ENCODE peak calls at places on chromosomes 11 and 22, in ten cellular contexts. One of them, this sample, is unnamed. For H3K4me1, the result is how much of the 10 kb centered on the place peaks cover.

GRCh38 chr11:64419818-64420485 is 61.0 kb downstream of the RPS6KA4 start:
- DNase-seq in fibroblast of lung: peak
- DNase-seq in GM23248: peak
- DNase-seq in breast epithelium: no peak
- DNase-seq in kidney: peak
- DNase-seq in A549: no peak
- DNase-seq in colonic mucosa: no peak
- DNase-seq in IMR-90: no peak
- DNase-seq in pancreas: no peak
- DNase-seq in esophagus squamous epithelium: no peak
- DNase-seq in this sample: no peak

GRCh38 chr22:31446767-31447166 is 42.9 kb downstream of the EIF4ENIF1 start:
- DNase-seq in breast epithelium: no peak
- DNase-seq in esophagus squamous epithelium: no peak
- DNase-seq in A549: no peak
- DNase-seq in fibroblast of lung: no peak
- DNase-seq in pancreas: no peak
- DNase-seq in colonic mucosa: no peak
- DNase-seq in IMR-90: no peak
- DNase-seq in kidney: no peak
- DNase-seq in GM23248: no peak
- DNase-seq in this sample: no peak

GRCh38 chr11:111913997-111914396 is 1.5 kb downstream of the HSPB2 start:
- DNase-seq in GM23248: peak
- DNase-seq in esophagus squamous epithelium: no peak
- DNase-seq in pancreas: peak
- DNase-seq in A549: no peak
- DNase-seq in breast epithelium: peak
- DNase-seq in IMR-90: peak
- DNase-seq in fibroblast of lung: peak
- DNase-seq in kidney: peak
- DNase-seq in colonic mucosa: no peak
- DNase-seq in this sample: peak

GRCh38 chr22:37043828-37044538 is 7.6 kb upstream of the KCTD17 start:
- DNase-seq in GM23248: peak
- DNase-seq in A549: peak
- DNase-seq in pancreas: peak
- DNase-seq in kidney: peak
- DNase-seq in fibroblast of lung: peak
- DNase-seq in IMR-90: peak
- DNase-seq in colonic mucosa: peak
- DNase-seq in esophagus squamous epithelium: no peak
- DNase-seq in breast epithelium: peak
- DNase-seq in this sample: no peak

GRCh38 chr11:103541186-103541795 is 432.1 kb downstream of the DYNC2H1 start:
- DNase-seq in pancreas: no peak
- DNase-seq in kidney: no peak
- DNase-seq in A549: no peak
- DNase-seq in esophagus squamous epithelium: no peak
- DNase-seq in IMR-90: no peak
- DNase-seq in breast epithelium: no peak
- DNase-seq in fibroblast of lung: no peak
- DNase-seq in GM23248: no peak
- DNase-seq in colonic mucosa: no peak
- DNase-seq in this sample: no peak

GRCh38 chr11:44708523-44709280 is 18.1 kb upstream of the TSPAN18 start:
- DNase-seq in A549: no peak
- DNase-seq in breast epithelium: no peak
- DNase-seq in IMR-90: no peak
- DNase-seq in pancreas: no peak
- DNase-seq in GM23248: no peak
- DNase-seq in fibroblast of lung: peak
- DNase-seq in esophagus squamous epithelium: no peak
- DNase-seq in kidney: peak
- DNase-seq in colonic mucosa: no peak
- DNase-seq in this sample: no peak

GRCh38 chr11:78346799-78347198 is 70.8 kb downstream of the GAB2 start:
- DNase-seq in IMR-90: no peak
- DNase-seq in esophagus squamous epithelium: no peak
- DNase-seq in kidney: no peak
- DNase-seq in A549: no peak
- DNase-seq in breast epithelium: no peak
- DNase-seq in fibroblast of lung: no peak
- DNase-seq in colonic mucosa: no peak
- DNase-seq in GM23248: peak
- DNase-seq in pancreas: no peak
- DNase-seq in this sample: no peak

GRCh38 chr11:31102316-31102715 is 267.2 kb downstream of the DCDC1 start:
- DNase-seq in pancreas: no peak
- DNase-seq in colonic mucosa: no peak
- DNase-seq in IMR-90: no peak
- DNase-seq in GM23248: no peak
- DNase-seq in A549: no peak
- DNase-seq in fibroblast of lung: no peak
- DNase-seq in breast epithelium: no peak
- DNase-seq in esophagus squamous epithelium: no peak
- DNase-seq in kidney: no peak
- DNase-seq in this sample: no peak

GRCh38 chr11:71298761-71299181 is 46.4 kb upstream of the SHANK2 start:
- DNase-seq in esophagus squamous epithelium: no peak
- DNase-seq in fibroblast of lung: no peak
- DNase-seq in breast epithelium: peak
- DNase-seq in GM23248: no peak
- DNase-seq in IMR-90: no peak
- DNase-seq in colonic mucosa: peak
- DNase-seq in pancreas: no peak
- DNase-seq in kidney: no peak
- DNase-seq in A549: no peak
- DNase-seq in this sample: peak

GRCh38 chr11:76303399-76303798 is 77.5 kb downstream of the THAP12 start:
- DNase-seq in esophagus squamous epithelium: no peak
- DNase-seq in IMR-90: no peak
- DNase-seq in kidney: no peak
- DNase-seq in fibroblast of lung: no peak
- DNase-seq in A549: no peak
- DNase-seq in GM23248: no peak
- DNase-seq in breast epithelium: no peak
- DNase-seq in pancreas: no peak
- DNase-seq in colonic mucosa: no peak
- DNase-seq in this sample: no peak

GRCh38 chr11:110182886-110183285 is 89.7 kb downstream of the ZC3H12C start:
- DNase-seq in fibroblast of lung: peak
- DNase-seq in esophagus squamous epithelium: no peak
- DNase-seq in IMR-90: peak
- DNase-seq in A549: no peak
- DNase-seq in colonic mucosa: no peak
- DNase-seq in breast epithelium: no peak
- DNase-seq in GM23248: peak
- DNase-seq in kidney: no peak
- DNase-seq in pancreas: no peak
- DNase-seq in this sample: no peak

GRCh38 chr11:134393638-134394037 is 18.4 kb downstream of the B3GAT1 start:
- DNase-seq in breast epithelium: no peak
- DNase-seq in IMR-90: no peak
- DNase-seq in fibroblast of lung: no peak
- DNase-seq in kidney: no peak
- DNase-seq in A549: peak
- DNase-seq in GM23248: no peak
- DNase-seq in pancreas: no peak
- DNase-seq in esophagus squamous epithelium: no peak
- DNase-seq in colonic mucosa: peak
- DNase-seq in this sample: no peak

GRCh38 chr11:73591050-73591449 is 6.9 kb downstream of the FAM168A start:
- DNase-seq in A549: no peak
- DNase-seq in esophagus squamous epithelium: no peak
- DNase-seq in pancreas: no peak
- DNase-seq in GM23248: no peak
- DNase-seq in IMR-90: no peak
- DNase-seq in colonic mucosa: no peak
- DNase-seq in kidney: no peak
- DNase-seq in fibroblast of lung: no peak
- DNase-seq in breast epithelium: no peak
- DNase-seq in this sample: no peak
- H3K4me1 ChIP-seq in A549: under half
- H3K4me1 ChIP-seq in esophagus squamous epithelium: under half
- H3K4me1 ChIP-seq in pancreas: under half
- H3K4me1 ChIP-seq in GM23248: under half
- H3K4me1 ChIP-seq in IMR-90: under half
- H3K4me1 ChIP-seq in colonic mucosa: under half
- H3K4me1 ChIP-seq in kidney: under half
- H3K4me1 ChIP-seq in fibroblast of lung: under half
- H3K4me1 ChIP-seq in breast epithelium: under half
- H3K4me1 ChIP-seq in this sample: under half

DNA sequence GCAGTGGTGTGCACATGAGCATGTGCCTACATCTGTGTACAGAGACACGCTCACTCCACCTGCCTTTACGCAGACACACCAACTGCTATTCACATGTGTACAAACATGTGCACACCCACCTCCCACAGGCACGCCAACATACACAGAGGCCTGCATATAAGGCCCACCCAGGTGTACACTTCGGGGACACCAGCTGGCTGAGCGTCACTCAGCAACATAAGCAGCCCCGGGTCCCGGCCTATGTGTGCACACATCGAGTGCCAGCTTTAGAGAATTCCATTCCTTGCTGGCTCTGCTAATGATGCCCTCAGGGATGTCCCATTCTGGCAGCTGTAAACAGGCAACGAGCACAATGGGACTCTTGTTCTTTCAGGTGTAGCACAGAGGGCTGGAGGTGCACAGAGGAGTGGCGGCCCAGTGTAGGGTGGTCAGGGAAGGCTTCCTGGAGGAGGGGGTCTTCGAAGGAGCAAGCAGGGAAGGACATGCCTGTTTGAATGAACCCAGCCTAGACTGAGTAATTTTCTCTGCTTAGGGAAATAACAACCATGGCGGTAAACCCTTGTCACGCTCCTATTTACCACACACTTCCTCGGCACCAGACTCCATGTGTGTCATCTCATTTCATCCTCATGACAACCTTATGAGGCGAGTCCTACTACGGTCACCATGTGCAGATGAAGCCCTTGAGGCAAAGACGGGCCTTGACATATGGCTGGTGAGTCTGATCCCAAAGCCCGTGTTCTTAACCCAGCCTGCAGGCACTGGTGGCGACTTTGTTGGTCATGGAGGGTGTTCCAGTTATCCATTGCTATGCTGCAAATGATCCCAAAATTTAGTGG is 35.1 kb downstream of the RPL3 start:
- DNase-seq in pancreas: no peak
- DNase-seq in IMR-90: no peak
- DNase-seq in kidney: no peak
- DNase-seq in esophagus squamous epithelium: no peak
- DNase-seq in GM23248: no peak
- DNase-seq in breast epithelium: peak
- DNase-seq in fibroblast of lung: no peak
- DNase-seq in A549: no peak
- DNase-seq in colonic mucosa: no peak
- DNase-seq in this sample: no peak
- H3K4me1 ChIP-seq in pancreas: under half
- H3K4me1 ChIP-seq in IMR-90: under half
- H3K4me1 ChIP-seq in kidney: under half
- H3K4me1 ChIP-seq in esophagus squamous epithelium: under half
- H3K4me1 ChIP-seq in GM23248: under half
- H3K4me1 ChIP-seq in breast epithelium: under half
- H3K4me1 ChIP-seq in fibroblast of lung: under half
- H3K4me1 ChIP-seq in A549: under half
- H3K4me1 ChIP-seq in colonic mucosa: under half
- H3K4me1 ChIP-seq in this sample: under half

GRCh38 chr22:38220653-38221386 is 19.0 kb downstream of the MAFF start:
- DNase-seq in IMR-90: no peak
- DNase-seq in fibroblast of lung: no peak
- DNase-seq in kidney: no peak
- DNase-seq in GM23248: no peak
- DNase-seq in pancreas: no peak
- DNase-seq in breast epithelium: no peak
- DNase-seq in colonic mucosa: no peak
- DNase-seq in A549: no peak
- DNase-seq in esophagus squamous epithelium: no peak
- DNase-seq in this sample: no peak
- H3K4me1 ChIP-seq in IMR-90: under half
- H3K4me1 ChIP-seq in fibroblast of lung: under half
- H3K4me1 ChIP-seq in kidney: under half
- H3K4me1 ChIP-seq in GM23248: under half
- H3K4me1 ChIP-seq in pancreas: under half
- H3K4me1 ChIP-seq in breast epithelium: under half
- H3K4me1 ChIP-seq in colonic mucosa: under half
- H3K4me1 ChIP-seq in A549: half or more
- H3K4me1 ChIP-seq in esophagus squamous epithelium: half or more
- H3K4me1 ChIP-seq in this sample: under half

GRCh38 chr22:30302810-30303138 is 13.5 kb upstream of the CASTOR1 start:
- DNase-seq in A549: no peak
- DNase-seq in IMR-90: no peak
- DNase-seq in kidney: no peak
- DNase-seq in esophagus squamous epithelium: no peak
- DNase-seq in colonic mucosa: no peak
- DNase-seq in breast epithelium: peak
- DNase-seq in pancreas: no peak
- DNase-seq in fibroblast of lung: peak
- DNase-seq in GM23248: no peak
- DNase-seq in this sample: no peak
- H3K4me1 ChIP-seq in A549: under half
- H3K4me1 ChIP-seq in IMR-90: under half
- H3K4me1 ChIP-seq in kidney: half or more
- H3K4me1 ChIP-seq in esophagus squamous epithelium: half or more
- H3K4me1 ChIP-seq in colonic mucosa: under half
- H3K4me1 ChIP-seq in breast epithelium: half or more
- H3K4me1 ChIP-seq in pancreas: half or more
- H3K4me1 ChIP-seq in fibroblast of lung: under half
- H3K4me1 ChIP-seq in GM23248: under half
- H3K4me1 ChIP-seq in this sample: under half